ENCODE peak calls at places on chromosome 17, in nine cellular contexts. One of them, this sample, is unnamed.
A peak's percentile ranks its signal among the peaks of the same experiment; 100 is the strongest.

GRCh38 chr17:74987909-74988711 is 678 bp downstream of the CDR2L start:
- DNase-seq in CD8-positive, alpha-beta memory T cell: peak; percentile 55
- DNase-seq in cardiac muscle cell: peak; percentile 70
- DNase-seq in ovary: peak; percentile 86
- DNase-seq in heart right ventricle: peak; percentile 95
- DNase-seq in AG09309: no peak
- DNase-seq in A549: peak; percentile 74
- DNase-seq in AG10803: peak; percentile 78
- DNase-seq in bronchial epithelial cell: peak; percentile 39
- DNase-seq in this sample: peak; percentile 83

GRCh38 chr17:68296217-68297140 is 5.2 kb downstream of the ARSG start:
- DNase-seq in A549: no peak
- DNase-seq in ovary: no peak
- DNase-seq in cardiac muscle cell: no peak
- DNase-seq in AG10803: no peak
- DNase-seq in CD8-positive, alpha-beta memory T cell: peak; percentile 88
- DNase-seq in heart right ventricle: no peak
- DNase-seq in AG09309: no peak
- DNase-seq in bronchial epithelial cell: no peak
- DNase-seq in this sample: peak; percentile 95

GRCh38 chr17:80545499-80545826 is 825 bp downstream of the RPTOR start:
- DNase-seq in A549: no peak
- DNase-seq in AG09309: no peak
- DNase-seq in AG10803: peak; percentile 8
- DNase-seq in CD8-positive, alpha-beta memory T cell: no peak
- DNase-seq in bronchial epithelial cell: no peak
- DNase-seq in ovary: no peak
- DNase-seq in heart right ventricle: no peak
- DNase-seq in cardiac muscle cell: peak; percentile 27
- DNase-seq in this sample: no peak

GRCh38 chr17:17824780-17825614 is 11.8 kb downstream of the SREBF1 start:
- DNase-seq in AG09309: no peak
- DNase-seq in cardiac muscle cell: no peak
- DNase-seq in heart right ventricle: no peak
- DNase-seq in CD8-positive, alpha-beta memory T cell: no peak
- DNase-seq in bronchial epithelial cell: no peak
- DNase-seq in ovary: peak; percentile 79
- DNase-seq in A549: peak; percentile 53
- DNase-seq in AG10803: no peak
- DNase-seq in this sample: no peak

GRCh38 chr17:59698143-59698542 is 9.1 kb downstream of the PTRH2 start:
- DNase-seq in heart right ventricle: no peak
- DNase-seq in bronchial epithelial cell: no peak
- DNase-seq in A549: no peak
- DNase-seq in AG10803: no peak
- DNase-seq in AG09309: no peak
- DNase-seq in CD8-positive, alpha-beta memory T cell: no peak
- DNase-seq in ovary: no peak
- DNase-seq in cardiac muscle cell: no peak
- DNase-seq in this sample: no peak

GRCh38 chr17:29112780-29113295 is 67.4 kb downstream of the MYO18A start:
- DNase-seq in CD8-positive, alpha-beta memory T cell: no peak
- DNase-seq in cardiac muscle cell: peak; percentile 81
- DNase-seq in ovary: no peak
- DNase-seq in A549: no peak
- DNase-seq in AG10803: peak; percentile 69
- DNase-seq in AG09309: no peak
- DNase-seq in bronchial epithelial cell: no peak
- DNase-seq in heart right ventricle: peak; percentile 61
- DNase-seq in this sample: peak; percentile 19

GRCh38 chr17:55259684-55260111 is 5.1 kb upstream of the HLF start:
- DNase-seq in AG09309: no peak
- DNase-seq in cardiac muscle cell: no peak
- DNase-seq in CD8-positive, alpha-beta memory T cell: no peak
- DNase-seq in AG10803: no peak
- DNase-seq in heart right ventricle: no peak
- DNase-seq in bronchial epithelial cell: no peak
- DNase-seq in ovary: no peak
- DNase-seq in A549: no peak
- DNase-seq in this sample: no peak

GRCh38 chr17:32757963-32758362 is 119.0 kb downstream of the MYO1D start:
- DNase-seq in ovary: no peak
- DNase-seq in A549: no peak
- DNase-seq in heart right ventricle: no peak
- DNase-seq in cardiac muscle cell: no peak
- DNase-seq in AG09309: no peak
- DNase-seq in CD8-positive, alpha-beta memory T cell: no peak
- DNase-seq in bronchial epithelial cell: peak; percentile 50
- DNase-seq in AG10803: peak; percentile 48
- DNase-seq in this sample: no peak

GRCh38 chr17:48646183-48647102 is 20.3 kb upstream of the HOXB9 start:
- DNase-seq in cardiac muscle cell: no peak
- DNase-seq in bronchial epithelial cell: no peak
- DNase-seq in AG10803: peak; percentile 49
- DNase-seq in A549: peak; percentile 80
- DNase-seq in AG09309: no peak
- DNase-seq in heart right ventricle: no peak
- DNase-seq in ovary: no peak
- DNase-seq in CD8-positive, alpha-beta memory T cell: peak; percentile 62
- DNase-seq in this sample: no peak

GRCh38 chr17:81309140-81309858 is 14.2 kb upstream of the SLC38A10 start:
- DNase-seq in A549: peak; percentile 90
- DNase-seq in heart right ventricle: peak; percentile 92
- DNase-seq in ovary: no peak
- DNase-seq in CD8-positive, alpha-beta memory T cell: no peak
- DNase-seq in AG10803: peak; percentile 73
- DNase-seq in bronchial epithelial cell: no peak
- DNase-seq in AG09309: no peak
- DNase-seq in cardiac muscle cell: peak; percentile 60
- DNase-seq in this sample: peak; percentile 53

GRCh38 chr17:70535986-70536385 is 366.7 kb downstream of the KCNJ2 start:
- DNase-seq in bronchial epithelial cell: no peak
- DNase-seq in AG09309: no peak
- DNase-seq in ovary: no peak
- DNase-seq in heart right ventricle: no peak
- DNase-seq in A549: no peak
- DNase-seq in CD8-positive, alpha-beta memory T cell: no peak
- DNase-seq in AG10803: peak; percentile 8
- DNase-seq in cardiac muscle cell: peak; percentile 17
- DNase-seq in this sample: no peak

GRCh38 chr17:19713462-19713861 is 2.9 kb downstream of the SLC47A2 start:
- DNase-seq in ovary: peak; percentile 7
- DNase-seq in heart right ventricle: no peak
- DNase-seq in bronchial epithelial cell: no peak
- DNase-seq in cardiac muscle cell: no peak
- DNase-seq in AG09309: no peak
- DNase-seq in AG10803: no peak
- DNase-seq in A549: no peak
- DNase-seq in CD8-positive, alpha-beta memory T cell: no peak
- DNase-seq in this sample: no peak

GRCh38 chr17:59762826-59763374 is 55.4 kb downstream of the VMP1 start:
- DNase-seq in AG09309: no peak
- DNase-seq in CD8-positive, alpha-beta memory T cell: no peak
- DNase-seq in A549: no peak
- DNase-seq in bronchial epithelial cell: no peak
- DNase-seq in cardiac muscle cell: no peak
- DNase-seq in ovary: no peak
- DNase-seq in AG10803: no peak
- DNase-seq in heart right ventricle: no peak
- DNase-seq in this sample: no peak

GRCh38 chr17:58577696-58578095 is 63.3 kb upstream of the MTMR4 start:
- DNase-seq in CD8-positive, alpha-beta memory T cell: peak; percentile 64
- DNase-seq in AG09309: peak; percentile 4
- DNase-seq in bronchial epithelial cell: peak; percentile 49
- DNase-seq in ovary: peak; percentile 27
- DNase-seq in heart right ventricle: peak; percentile 43
- DNase-seq in cardiac muscle cell: peak; percentile 79
- DNase-seq in AG10803: peak; percentile 56
- DNase-seq in A549: peak; percentile 70
- DNase-seq in this sample: peak; percentile 7

GRCh38 chr17:48541574-48542113 is 3.3 kb downstream of the HOXB2 start:
- DNase-seq in A549: no peak
- DNase-seq in CD8-positive, alpha-beta memory T cell: peak; percentile 68
- DNase-seq in cardiac muscle cell: peak; percentile 85
- DNase-seq in AG10803: peak; percentile 89
- DNase-seq in heart right ventricle: peak; percentile 45
- DNase-seq in bronchial epithelial cell: no peak
- DNase-seq in ovary: no peak
- DNase-seq in AG09309: no peak
- DNase-seq in this sample: no peak

GRCh38 chr17:67018429-67019125 is 25.8 kb upstream of the CACNG1 start:
- DNase-seq in bronchial epithelial cell: no peak
- DNase-seq in CD8-positive, alpha-beta memory T cell: no peak
- DNase-seq in ovary: no peak
- DNase-seq in AG10803: no peak
- DNase-seq in cardiac muscle cell: no peak
- DNase-seq in heart right ventricle: no peak
- DNase-seq in A549: no peak
- DNase-seq in AG09309: no peak
- DNase-seq in this sample: no peak

GRCh38 chr17:18314059-18314730 is 599 bp downstream of the TOP3A start:
- DNase-seq in bronchial epithelial cell: peak; percentile 20
- DNase-seq in cardiac muscle cell: peak; percentile 15
- DNase-seq in A549: no peak
- DNase-seq in ovary: no peak
- DNase-seq in AG09309: no peak
- DNase-seq in AG10803: no peak
- DNase-seq in CD8-positive, alpha-beta memory T cell: no peak
- DNase-seq in heart right ventricle: no peak
- DNase-seq in this sample: peak; percentile 11

DNA sequence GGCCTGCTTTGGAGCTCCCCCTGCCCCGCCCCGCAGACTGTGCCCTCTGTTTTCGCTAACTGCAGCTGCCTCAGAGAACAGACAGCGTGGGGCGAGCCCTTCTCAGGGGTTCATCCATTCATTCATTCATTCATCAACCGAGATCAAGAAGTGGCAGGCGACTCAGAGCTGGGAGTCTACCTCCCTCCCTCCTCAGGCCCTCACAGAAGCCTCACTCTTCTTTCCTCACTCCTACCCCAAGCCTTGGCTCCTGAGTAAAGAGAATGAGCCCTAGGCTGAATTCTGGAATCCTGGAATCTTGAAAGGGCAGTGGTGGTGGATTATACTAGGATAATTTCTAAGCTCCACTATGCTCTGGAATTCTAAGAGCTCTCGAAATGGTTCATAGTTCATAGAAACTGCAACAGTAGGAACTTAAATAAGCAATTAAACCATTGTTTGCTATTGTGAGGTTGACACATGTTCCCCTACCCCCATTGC is 2.3 kb upstream of the DLX3 start:
- DNase-seq in heart right ventricle: no peak
- DNase-seq in cardiac muscle cell: no peak
- DNase-seq in bronchial epithelial cell: no peak
- DNase-seq in A549: peak; percentile 32
- DNase-seq in CD8-positive, alpha-beta memory T cell: no peak
- DNase-seq in AG10803: no peak
- DNase-seq in ovary: no peak
- DNase-seq in AG09309: no peak
- DNase-seq in this sample: no peak
- H3K4me3 ChIP-seq in heart right ventricle: peak overlapping the region; percentile 51
- H3K4me3 ChIP-seq in cardiac muscle cell: no peak overlapping the region
- H3K4me3 ChIP-seq in bronchial epithelial cell: no peak overlapping the region
- H3K4me3 ChIP-seq in A549: peak overlapping the region; percentile 62
- H3K4me3 ChIP-seq in CD8-positive, alpha-beta memory T cell: no peak overlapping the region
- H3K4me3 ChIP-seq in AG10803: no peak overlapping the region
- H3K4me3 ChIP-seq in ovary: no peak overlapping the region
- H3K4me3 ChIP-seq in AG09309: no peak overlapping the region
- H3K4me3 ChIP-seq in this sample: no peak overlapping the region

DNA sequence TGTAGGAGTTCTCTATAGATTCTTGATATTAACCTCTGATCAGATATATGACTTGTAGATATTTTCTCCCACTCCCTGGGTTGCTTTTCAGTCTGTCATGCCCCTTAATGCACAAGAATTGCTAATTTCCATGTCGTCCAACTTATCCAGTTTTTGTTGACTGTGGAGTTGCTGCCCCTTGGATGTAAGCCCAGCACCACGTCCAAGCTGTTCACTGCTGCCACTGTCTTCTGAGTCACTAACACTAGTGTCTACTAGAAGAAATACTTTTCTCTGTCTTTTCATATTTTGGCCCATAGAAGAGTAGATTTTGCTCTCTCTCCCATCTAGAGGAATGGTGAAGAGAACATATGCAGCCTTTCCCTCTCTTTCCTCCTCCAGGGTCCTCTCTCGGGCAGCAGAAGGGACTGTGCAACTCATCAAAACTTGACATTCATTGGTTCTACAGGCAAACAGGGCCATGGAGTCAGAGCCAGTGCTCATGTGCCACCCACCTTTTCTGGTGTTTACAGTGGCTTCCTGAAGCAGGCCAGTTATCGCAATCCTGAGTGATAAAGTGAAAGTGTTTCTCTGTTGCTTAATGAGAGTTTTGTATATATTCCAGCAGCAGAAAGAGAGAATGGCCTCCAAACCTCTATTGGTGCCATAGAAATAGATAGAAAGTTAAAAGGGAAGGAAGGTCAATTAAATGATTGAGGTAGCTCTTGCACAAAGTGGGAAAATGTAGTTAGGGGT is 22.6 kb upstream of the PMP22 start:
- DNase-seq in cardiac muscle cell: peak; percentile 55
- DNase-seq in CD8-positive, alpha-beta memory T cell: no peak
- DNase-seq in heart right ventricle: no peak
- DNase-seq in AG09309: no peak
- DNase-seq in bronchial epithelial cell: no peak
- DNase-seq in A549: no peak
- DNase-seq in AG10803: peak; percentile 39
- DNase-seq in ovary: no peak
- DNase-seq in this sample: no peak
- H3K4me3 ChIP-seq in cardiac muscle cell: no peak overlapping the region
- H3K4me3 ChIP-seq in CD8-positive, alpha-beta memory T cell: no peak overlapping the region
- H3K4me3 ChIP-seq in heart right ventricle: no peak overlapping the region
- H3K4me3 ChIP-seq in AG09309: no peak overlapping the region
- H3K4me3 ChIP-seq in bronchial epithelial cell: no peak overlapping the region
- H3K4me3 ChIP-seq in A549: no peak overlapping the region
- H3K4me3 ChIP-seq in AG10803: no peak overlapping the region
- H3K4me3 ChIP-seq in ovary: no peak overlapping the region
- H3K4me3 ChIP-seq in this sample: no peak overlapping the region

DNA sequence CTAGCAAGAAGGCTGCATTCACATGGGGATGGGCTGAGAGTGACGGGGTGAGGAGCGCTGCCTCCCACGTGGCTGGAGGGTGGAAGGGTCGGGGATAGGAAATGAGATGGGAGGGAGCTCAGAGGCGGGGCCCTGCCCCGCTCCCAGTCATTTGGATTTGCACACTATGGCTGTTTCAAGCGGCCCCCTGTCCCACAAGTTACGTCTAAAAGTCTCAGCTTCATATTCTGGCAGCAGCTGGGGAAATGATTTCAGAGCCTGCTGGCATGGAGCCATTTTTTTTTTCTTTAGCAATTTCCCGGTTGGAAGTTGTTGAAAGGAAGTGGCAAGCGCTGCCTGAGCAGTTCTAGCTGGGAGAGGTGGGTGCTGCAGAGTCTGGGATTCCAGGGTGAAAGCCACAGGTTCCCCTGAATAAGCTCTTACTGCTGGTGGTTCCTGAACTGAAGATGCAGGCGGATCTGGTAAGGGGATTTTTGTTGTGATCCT is 70.9 kb upstream of the LGALS9 start:
- DNase-seq in cardiac muscle cell: peak; percentile 97
- DNase-seq in bronchial epithelial cell: peak; percentile 63
- DNase-seq in AG10803: peak; percentile 89
- DNase-seq in A549: peak; percentile 60
- DNase-seq in ovary: peak; percentile 74
- DNase-seq in CD8-positive, alpha-beta memory T cell: no peak
- DNase-seq in AG09309: no peak
- DNase-seq in heart right ventricle: peak; percentile 87
- DNase-seq in this sample: no peak
- H3K4me3 ChIP-seq in cardiac muscle cell: no peak overlapping the region
- H3K4me3 ChIP-seq in bronchial epithelial cell: no peak overlapping the region
- H3K4me3 ChIP-seq in AG10803: peak overlapping the region; percentile 20
- H3K4me3 ChIP-seq in A549: no peak overlapping the region
- H3K4me3 ChIP-seq in ovary: peak overlapping the region; percentile 4
- H3K4me3 ChIP-seq in CD8-positive, alpha-beta memory T cell: no peak overlapping the region
- H3K4me3 ChIP-seq in AG09309: no peak overlapping the region
- H3K4me3 ChIP-seq in heart right ventricle: peak overlapping the region; percentile 47
- H3K4me3 ChIP-seq in this sample: no peak overlapping the region

GRCh38 chr17:64074704-64075484 is 54.5 kb upstream of the ICAM2 start:
- DNase-seq in bronchial epithelial cell: peak; percentile 97
- DNase-seq in CD8-positive, alpha-beta memory T cell: no peak
- DNase-seq in AG09309: peak; percentile 76
- DNase-seq in ovary: no peak
- DNase-seq in heart right ventricle: no peak
- DNase-seq in A549: peak; percentile 92
- DNase-seq in AG10803: peak; percentile 79
- DNase-seq in cardiac muscle cell: peak; percentile 77
- DNase-seq in this sample: peak; percentile 52
- H3K4me3 ChIP-seq in bronchial epithelial cell: no peak overlapping the region
- H3K4me3 ChIP-seq in CD8-positive, alpha-beta memory T cell: no peak overlapping the region
- H3K4me3 ChIP-seq in AG09309: no peak overlapping the region
- H3K4me3 ChIP-seq in ovary: no peak overlapping the region
- H3K4me3 ChIP-seq in heart right ventricle: no peak overlapping the region
- H3K4me3 ChIP-seq in A549: no peak overlapping the region
- H3K4me3 ChIP-seq in AG10803: no peak overlapping the region
- H3K4me3 ChIP-seq in cardiac muscle cell: no peak overlapping the region
- H3K4me3 ChIP-seq in this sample: no peak overlapping the region

This sample was measured in prostate gland.